ENCODE peak calls at places on chromosomes 4 and X, in ten cellular contexts. E is mesothelial cell of epicardium; V is fibroblast of pulmonary artery; A is upper lobe of right lung; X is heart right ventricle; S is head of caudate nucleus; U is stimulated activated CD4-positive, alpha-beta T cell treated with anti-CD3 and anti-CD28 coated beads, Interleukin-15, amount 100 ng/mL, for 48 hours; P is HFF-Myc; N is activated CD8-positive, alpha-beta memory T cell treated with anti-CD3 and anti-CD28 coated beads, Interleukin-2, amount 50 U/mL, for 4 hours; Z is left ventricle myocardium inferior. W is an unnamed sample.

GRCh38 chr4:176631611-176632010 is 161.1 kb downstream of the VEGFC start:
- DNase-seq in U (no peak), A (no peak), V (no peak), Z (no peak), X (no peak), E (no peak), S (no peak), N (no peak), P (no peak), W (no peak)

GRCh38 chr4:169485791-169486742 is 126.3 kb downstream of the NEK1 start:
- DNase-seq in Z (no peak), S (peak; percentile 25), N (no peak), A (no peak), P (peak; percentile 27), E (no peak), U (no peak), V (peak; percentile 78), X (no peak), W (peak; percentile 32)

GRCh38 chrX:47361538-47362511 is 8.6 kb upstream of the ZNF157 start:
- DNase-seq in S (peak; percentile 75), P (peak; percentile 80), X (peak; percentile 67), V (peak; percentile 96), A (peak; percentile 74), U (no peak), E (peak; percentile 68), N (peak; percentile 25), Z (peak; percentile 69), W (peak; percentile 80)

GRCh38 chrX:100673397-100673953 is 29.5 kb downstream of the SRPX2 start:
- DNase-seq in P (peak; percentile 31), V (peak; percentile 79), X (no peak), E (no peak), N (no peak), A (no peak), S (no peak), Z (no peak), U (no peak), W (no peak)

GRCh38 chr4:13168326-13168725 is 315.8 kb downstream of the RAB28 start:
- DNase-seq in U (no peak), S (no peak), V (no peak), Z (no peak), E (no peak), A (no peak), N (no peak), X (no peak), P (no peak), W (no peak)

GRCh38 chr4:80195441-80196139 is 1.7 kb upstream of the PRDM8 start:
- DNase-seq in X (no peak), V (no peak), Z (no peak), S (no peak), E (no peak), U (no peak), A (no peak), N (no peak), P (no peak), W (no peak)

GRCh38 chrX:94400488-94400887 is 726.5 kb downstream of the FAM133A start:
- DNase-seq in V (no peak), S (no peak), N (no peak), P (no peak), A (no peak), U (no peak), Z (no peak), E (no peak), X (no peak), W (no peak)

GRCh38 chrX:150899191-150899757 is 806 bp upstream of the CD99L2 start:
- DNase-seq in U (no peak), V (peak; percentile 6), P (no peak), E (peak; percentile 50), S (peak; percentile 33), X (peak; percentile 37), A (peak; percentile 67), N (peak; percentile 23), Z (peak; percentile 28), W (peak; percentile 14)

GRCh38 chrX:150581093-150581775 is 12.8 kb downstream of the MTM1 start:
- DNase-seq in Z (no peak), P (peak; percentile 35), N (no peak), A (no peak), E (no peak), X (no peak), S (no peak), U (no peak), V (peak; percentile 65), W (no peak)

GRCh38 chr4:13888112-13888511 is 260.6 kb upstream of the BOD1L1 start:
- DNase-seq in Z (no peak), A (no peak), P (no peak), V (peak; percentile 95), N (no peak), E (no peak), S (no peak), U (no peak), X (no peak), W (no peak)

W was measured in frontal cortex.